ENCODE peak calls at places on chromosome 11, in nine cellular contexts. T, S, E, N, Z, K, M, O and C are unnamed samples.

GRCh38 chr11:76636826-76637460 is 33.6 kb downstream of the LRRC32 start:
- DNase-seq in O (no peak), E (no peak), T (no peak), S (no peak), N (no peak), K (no peak), M (peak; percentile 29), Z (no peak), C (no peak)

GRCh38 chr11:64436025-64436424 is 77.1 kb downstream of the RPS6KA4 start:
- DNase-seq in O (no peak), N (peak; percentile 20), E (no peak), K (no peak), M (peak; percentile 32), S (no peak), T (no peak), Z (no peak), C (no peak)

GRCh38 chr11:112291191-112291590 is 30.5 kb upstream of the PLET1 start:
- DNase-seq in Z (peak; percentile 43), O (no peak), K (no peak), N (no peak), S (no peak), E (no peak), M (peak; percentile 45), T (no peak), C (no peak)

GRCh38 chr11:67629386-67630229 is at the start of gene NUDT8:
- DNase-seq in Z (peak; percentile 87), K (peak; percentile 75), T (peak; percentile 88), N (peak; percentile 92), O (peak; percentile 87), S (peak; percentile 51), M (peak; percentile 93), E (peak; percentile 84), C (peak; percentile 90)

GRCh38 chr11:2930705-2931415 is 1.6 kb upstream of the PHLDA2 start:
- DNase-seq in N (peak; percentile 70), M (peak; percentile 71), E (peak; percentile 51), K (no peak), T (peak; percentile 67), Z (peak; percentile 58), S (no peak), O (peak; percentile 55), C (peak; percentile 77)

GRCh38 chr11:128310005-128310404 is 277.4 kb downstream of the ETS1 start:
- DNase-seq in N (no peak), S (no peak), O (no peak), M (no peak), K (no peak), T (no peak), E (no peak), Z (no peak), C (no peak)

GRCh38 chr11:63595296-63595695 is 18.9 kb downstream of the PLAAT3 start:
- DNase-seq in S (no peak), K (no peak), T (no peak), E (no peak), Z (no peak), O (no peak), N (no peak), M (no peak), C (no peak)

GRCh38 chr11:95230054-95231034 is 658 bp downstream of the SESN3 start:
- DNase-seq in E (no peak), Z (peak; percentile 27), T (no peak), K (peak; percentile 46), S (no peak), N (peak; percentile 59), O (peak; percentile 27), M (peak; percentile 64), C (peak; percentile 35)

GRCh38 chr11:47152953-47153950 is 23.4 kb downstream of the ARFGAP2 start:
- DNase-seq in T (peak; percentile 80), O (peak; percentile 65), N (peak; percentile 89), S (no peak), M (peak; percentile 89), Z (peak; percentile 81), K (peak; percentile 83), E (peak; percentile 81), C (peak; percentile 87)

GRCh38 chr11:68282861-68283230 is 11.1 kb upstream of the C11orf24 start:
- DNase-seq in E (no peak), M (no peak), N (no peak), K (no peak), T (no peak), S (no peak), Z (no peak), O (no peak), C (no peak)

GRCh38 chr11:126198648-126199047 is 12.8 kb downstream of the RPUSD4 start:
- DNase-seq in E (no peak), Z (no peak), K (no peak), S (no peak), M (no peak), N (no peak), T (no peak), O (no peak), C (no peak)

GRCh38 chr11:73040046-73040445 is 102.1 kb downstream of the FCHSD2 start:
- DNase-seq in K (peak; percentile 22), N (no peak), T (no peak), E (no peak), M (no peak), O (no peak), Z (no peak), S (no peak), C (no peak)

GRCh38 chr11:122020902-122021301 is 95.1 kb downstream of the BLID start:
- DNase-seq in O (no peak), S (no peak), Z (no peak), N (no peak), M (no peak), E (no peak), K (no peak), T (no peak), C (no peak)

GRCh38 chr11:46363455-46363920 is 16.2 kb downstream of the DGKZ start:
- DNase-seq in E (peak; percentile 72), T (peak; percentile 70), K (peak; percentile 78), N (peak; percentile 96), O (no peak), S (no peak), M (no peak), Z (peak; percentile 87), C (peak; percentile 84)

GRCh38 chr11:124756033-124756752 is 4.1 kb upstream of the VSIG2 start:
- DNase-seq in N (no peak), K (no peak), M (no peak), O (no peak), S (no peak), E (no peak), T (no peak), Z (no peak), C (no peak)

GRCh38 chr11:133227674-133228111 is 304.6 kb downstream of the OPCML start:
- DNase-seq in T (no peak), M (no peak), K (no peak), N (no peak), E (no peak), O (no peak), S (no peak), Z (no peak), C (no peak)

GRCh38 chr11:18012314-18012905 is 437 bp downstream of the SERGEF start:
- DNase-seq in S (peak; percentile 4), M (peak; percentile 69), N (peak; percentile 50), K (peak; percentile 53), O (peak; percentile 9), T (peak; percentile 9), Z (peak; percentile 38), E (peak; percentile 15), C (peak; percentile 35)

GRCh38 chr11:124807201-124807600 is 7.0 kb upstream of the MSANTD2 start:
- DNase-seq in E (no peak), N (no peak), O (no peak), T (no peak), M (no peak), S (no peak), K (no peak), Z (no peak), C (no peak)

GRCh38 chr11:120853435-120853834 is 170.5 kb upstream of the TBCEL start:
- DNase-seq in O (no peak), M (no peak), T (no peak), Z (no peak), E (no peak), S (no peak), N (no peak), K (no peak), C (no peak)
- H3K27ac ChIP-seq in O (no peak overlapping the region), M (no peak overlapping the region), T (no peak overlapping the region), Z (no peak overlapping the region), E (no peak overlapping the region), S (no peak overlapping the region), N (no peak overlapping the region), K (no peak overlapping the region), C (no peak overlapping the region)

DNA sequence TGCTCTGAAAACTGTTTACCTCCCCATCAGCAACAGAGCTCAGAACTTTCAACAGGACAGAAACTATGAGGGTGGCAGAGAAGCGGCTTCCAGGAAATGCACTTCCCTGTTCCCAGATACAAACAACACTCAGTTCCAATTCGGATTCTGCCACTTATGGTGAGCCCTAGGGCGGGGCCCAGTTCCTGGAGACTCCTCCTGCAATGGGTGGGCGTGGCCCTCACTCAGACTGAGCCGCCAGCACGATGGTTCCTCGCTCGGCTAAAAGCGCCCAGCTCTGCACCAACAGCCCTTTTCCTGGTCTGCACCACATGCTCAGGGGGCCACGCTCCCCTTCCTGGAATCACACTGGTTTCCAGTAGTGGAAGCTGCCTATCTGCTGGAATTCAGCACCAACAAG is 314.1 kb downstream of the CTTN start:
- DNase-seq in M (no peak), T (no peak), N (no peak), E (no peak), K (no peak), S (no peak), Z (peak; percentile 34), O (no peak), C (no peak)
- H3K27ac ChIP-seq in M (no peak overlapping the region), T (no peak overlapping the region), N (no peak overlapping the region), E (no peak overlapping the region), K (no peak overlapping the region), S (no peak overlapping the region), Z (no peak overlapping the region), O (no peak overlapping the region), C (no peak overlapping the region)

DNA sequence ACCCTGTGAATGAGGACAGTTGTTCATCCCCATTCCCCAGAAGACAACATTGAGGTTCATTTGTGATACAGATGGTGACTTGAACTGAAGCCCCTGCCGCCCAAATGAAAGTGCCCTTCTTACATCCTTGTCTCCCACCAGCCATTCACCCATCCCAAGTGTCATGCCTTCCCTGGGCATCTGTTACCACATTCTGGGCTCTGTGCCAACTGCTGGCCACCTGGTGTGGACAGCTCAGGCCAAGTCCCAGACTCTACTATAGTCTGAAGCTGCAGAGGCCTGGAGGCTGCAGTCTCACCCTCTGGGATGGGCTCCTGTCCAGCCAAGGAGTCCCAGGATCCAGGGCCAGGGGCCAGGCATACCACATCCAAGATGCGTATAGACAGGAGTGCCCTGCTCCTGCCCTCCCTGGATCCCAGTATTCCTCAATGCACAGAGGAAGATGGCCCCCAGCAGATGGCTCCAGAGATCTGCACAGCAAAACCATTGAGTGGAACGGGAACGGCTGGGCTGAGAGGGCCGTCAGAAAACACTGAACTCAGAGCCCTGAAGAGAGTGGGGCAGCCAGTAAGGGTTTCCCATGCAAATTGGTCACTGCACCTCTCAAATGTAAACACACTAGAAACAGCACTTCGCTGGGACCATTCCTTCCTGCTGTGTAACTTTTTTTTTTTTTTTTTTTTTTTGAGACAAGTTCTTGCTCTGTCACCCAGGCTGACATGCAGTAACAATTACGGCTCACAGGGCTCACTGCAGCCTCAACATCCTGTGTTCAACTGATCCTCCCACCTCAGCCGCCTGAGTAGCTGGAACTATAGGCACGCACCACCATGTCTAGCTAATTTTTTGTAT is 22.8 kb downstream of the ARRB1 start:
- DNase-seq in M (peak; percentile 88), N (peak; percentile 73), K (peak; percentile 80), E (peak; percentile 70), T (peak; percentile 63), Z (peak; percentile 79), S (no peak), O (peak; percentile 74), C (peak; percentile 48)
- H3K27ac ChIP-seq in M (peak overlapping the region; percentile 98), N (no peak overlapping the region), K (peak overlapping the region; percentile 85), E (peak overlapping the region; percentile 38), T (no peak overlapping the region), Z (no peak overlapping the region), S (no peak overlapping the region), O (peak overlapping the region; percentile 43), C (no peak overlapping the region)

GRCh38 chr11:14582835-14583234 is 60.8 kb upstream of the PDE3B start:
- DNase-seq in T (no peak), N (no peak), S (no peak), Z (no peak), E (peak; percentile 21), K (no peak), O (no peak), M (no peak), C (no peak)
- H3K27ac ChIP-seq in T (no peak overlapping the region), N (no peak overlapping the region), S (peak overlapping the region; percentile 49), Z (no peak overlapping the region), E (peak overlapping the region; percentile 46), K (no peak overlapping the region), O (no peak overlapping the region), M (peak overlapping the region; percentile 60), C (no peak overlapping the region)